ENCODE peak calls at places on chromosomes 11 and 22, in six cellular contexts. E is heart right ventricle, R is small intestine, F is transverse colon, V is HCT116, S is fibroblast of lung. A is an unnamed sample. For H3K4me1, the result is how much of the 10 kb centered on the place peaks cover.

GRCh38 chr11:64094463-64095223 is 58.9 kb downstream of the FLRT1 start:
- DNase-seq in R (no peak), V (peak), S (peak), F (peak), E (no peak), A (peak)

GRCh38 chr22:23376256-23376655 is 195.9 kb downstream of the BCR start:
- DNase-seq in V (peak), F (peak), S (no peak), R (peak), E (no peak), A (no peak)

GRCh38 chr11:46006418-46007070 is 84.1 kb downstream of the LARGE2 start:
- DNase-seq in E (no peak), V (peak), F (no peak), R (peak), S (peak), A (no peak)

GRCh38 chr11:31887180-31887579 is 76.1 kb upstream of the PAX6 start:
- DNase-seq in V (peak), R (no peak), S (no peak), F (no peak), E (no peak), A (no peak)

GRCh38 chr11:23569134-23569533 is 708.9 kb upstream of the CCDC179 start:
- DNase-seq in F (no peak), R (no peak), V (no peak), S (no peak), E (no peak), A (no peak)

GRCh38 chr11:44968510-44968909 is 17.8 kb upstream of the TP53I11 start:
- DNase-seq in S (no peak), E (no peak), R (no peak), F (no peak), V (no peak), A (no peak)

GRCh38 chr11:69638941-69639681 is 1.8 kb upstream of the CCND1 start:
- DNase-seq in F (peak), S (peak), R (peak), V (peak), E (peak), A (peak)

GRCh38 chr22:37843746-37844089 is 416 bp downstream of the ANKRD54 start:
- DNase-seq in R (peak), F (peak), S (no peak), V (no peak), E (peak), A (peak)

GRCh38 chr11:9002920-9003572 is 755 bp downstream of the NRIP3 start:
- DNase-seq in F (no peak), E (no peak), V (no peak), S (no peak), R (no peak), A (no peak)

GRCh38 chr11:87722756-87723599 is 452.3 kb downstream of the RAB38 start:
- DNase-seq in R (peak), V (no peak), F (peak), S (peak), E (no peak), A (no peak)

GRCh38 chr11:35276396-35276795 is 137.4 kb downstream of the CD44 start:
- DNase-seq in F (no peak), R (no peak), E (no peak), V (no peak), S (peak), A (no peak)

GRCh38 chr22:46569055-46569847 is 31.8 kb upstream of the CELSR1 start:
- DNase-seq in E (no peak), S (no peak), F (no peak), R (no peak), V (no peak), A (no peak)

GRCh38 chr11:111352935-111353695 is 26.0 kb downstream of the POU2AF1 start:
- DNase-seq in E (no peak), S (no peak), F (peak), R (no peak), V (no peak), A (peak)

GRCh38 chr22:23061471-23062280 is 8.6 kb upstream of the GNAZ start:
- DNase-seq in V (no peak), F (no peak), S (no peak), E (peak), R (no peak), A (no peak)

GRCh38 chr22:27801616-27802388 is at the start of gene MN1:
- DNase-seq in E (peak), F (peak), V (no peak), S (peak), R (peak), A (peak)

GRCh38 chr11:88231894-88232482 is 56.7 kb upstream of the RAB38 start:
- DNase-seq in S (peak), E (no peak), V (no peak), R (peak), F (no peak), A (no peak)

DNA sequence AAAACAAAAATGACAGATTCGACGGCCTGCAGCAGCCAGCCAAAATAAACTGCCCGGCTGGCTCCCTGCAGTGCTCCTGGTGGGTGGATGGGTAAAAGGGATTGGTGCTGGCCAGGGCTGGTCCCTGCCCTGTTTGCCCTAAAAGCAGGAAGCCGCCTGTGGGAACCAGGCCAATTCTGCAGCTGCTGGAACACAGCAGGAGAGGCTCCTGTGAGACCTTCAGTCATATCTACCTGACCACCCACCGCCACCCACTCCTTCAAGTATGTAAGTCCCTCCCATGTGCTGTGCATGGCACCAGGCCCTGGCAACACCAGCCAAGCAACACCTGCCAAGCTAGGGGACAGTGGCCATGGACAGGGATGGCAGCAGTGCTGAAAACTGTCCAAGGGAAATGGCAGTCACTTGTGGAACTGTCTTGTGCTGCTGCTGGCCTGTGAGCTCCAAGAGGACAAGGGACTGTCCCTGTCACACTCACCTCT is 48.7 kb upstream of the ARFGAP3 start:
- DNase-seq in R (peak), V (no peak), F (peak), S (no peak), E (peak), A (peak)
- H3K4me1 ChIP-seq in R (under half), V (under half), F (under half), S (under half), E (half or more), A (under half)

GRCh38 chr22:25698461-25698860 is 43.5 kb upstream of the MYO18B start:
- DNase-seq in S (no peak), V (no peak), F (no peak), E (no peak), R (no peak), A (no peak)
- H3K4me1 ChIP-seq in S (under half), V (under half), F (under half), E (under half), R (under half), A (under half)

DNA sequence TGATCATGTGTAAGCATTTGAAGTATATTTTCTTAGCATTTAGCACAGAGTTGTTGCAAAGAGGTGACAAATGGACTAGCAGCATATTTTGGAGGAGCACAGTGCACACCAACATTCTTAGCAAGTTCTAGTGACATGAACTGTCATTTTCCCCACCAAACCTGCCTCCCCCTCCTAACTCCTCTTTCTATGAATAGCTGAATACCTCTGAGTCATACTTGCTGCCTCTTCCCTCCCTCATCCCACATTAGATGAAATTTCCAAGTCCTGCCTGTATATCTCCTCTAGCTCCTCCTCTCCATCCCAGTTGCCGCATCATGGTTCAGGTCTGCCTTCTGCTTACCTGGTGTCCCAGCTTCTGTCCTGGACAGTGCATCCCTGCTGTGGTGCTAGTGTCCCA is 7.2 kb downstream of the OSBP2 start:
- DNase-seq in S (peak), V (peak), F (no peak), R (no peak), E (no peak), A (no peak)
- H3K4me1 ChIP-seq in S (under half), V (half or more), F (under half), R (under half), E (under half), A (under half)

GRCh38 chr11:62217191-62217748 is 8.8 kb downstream of the SCGB2A1 start:
- DNase-seq in S (no peak), F (no peak), R (peak), V (no peak), E (no peak), A (no peak)

GRCh38 chr11:62223095-62223494 is 14.6 kb downstream of the SCGB2A1 start:
- DNase-seq in E (no peak), R (no peak), V (no peak), S (peak), F (no peak), A (no peak)

DNA sequence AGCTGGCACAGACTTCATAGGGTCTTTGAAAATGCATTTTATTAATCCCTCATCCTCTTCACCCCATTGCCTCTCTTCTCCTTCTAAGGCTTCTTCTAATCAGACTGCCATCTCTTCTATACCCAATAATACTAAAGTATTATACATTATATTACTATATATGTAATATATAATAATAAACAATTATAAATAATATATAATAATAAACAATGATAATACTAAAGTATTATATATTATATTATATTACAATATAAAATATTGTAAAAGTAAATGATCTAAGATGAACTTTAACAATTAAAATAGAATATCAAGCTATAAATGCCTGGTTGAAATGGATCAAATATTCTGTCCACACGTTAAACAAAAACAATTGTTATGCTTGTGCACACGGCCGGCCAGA is 13.0 kb downstream of the SCGB2A1 start:
- DNase-seq in S (no peak), R (no peak), V (no peak), F (no peak), E (no peak), A (no peak)
- H3K4me1 ChIP-seq in S (under half), R (under half), V (under half), F (under half), E (under half), A (under half)

DNA sequence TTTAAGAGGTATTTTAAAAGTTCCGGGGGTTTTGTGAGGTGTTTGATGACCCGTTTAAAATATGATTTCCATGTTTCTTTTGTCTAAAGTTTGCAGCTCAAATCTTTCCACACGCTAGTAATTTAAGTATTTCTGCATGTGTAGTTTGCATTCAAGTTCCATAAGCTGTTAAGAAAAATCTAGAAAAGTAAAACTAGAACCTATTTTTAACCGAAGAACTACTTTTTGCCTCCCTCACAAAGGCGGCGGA is 193 bp upstream of the MALAT1 start:
- DNase-seq in V (no peak), R (no peak), F (no peak), E (no peak), S (no peak), A (no peak)
- H3K4me1 ChIP-seq in V (half or more), R (under half), F (under half), E (under half), S (under half), A (under half)

GRCh38 chr11:131852757-131853156 is 482.3 kb downstream of the NTM start:
- DNase-seq in R (no peak), F (no peak), E (no peak), V (no peak), S (no peak), A (no peak)

GRCh38 chr11:131855320-131855719 is 484.9 kb downstream of the NTM start:
- DNase-seq in V (no peak), R (no peak), S (peak), E (no peak), F (no peak), A (no peak)

GRCh38 chr11:131851951-131852350 is 481.5 kb downstream of the NTM start:
- DNase-seq in S (no peak), V (no peak), F (no peak), E (no peak), R (no peak), A (no peak)

GRCh38 chr11:131850507-131850906 is 480.1 kb downstream of the NTM start:
- DNase-seq in F (no peak), E (no peak), R (no peak), V (no peak), S (no peak), A (no peak)

GRCh38 chr11:131854391-131854790 is 484.0 kb downstream of the NTM start:
- DNase-seq in R (no peak), V (no peak), S (no peak), F (no peak), E (no peak), A (no peak)
- H3K4me1 ChIP-seq in R (under half), V (under half), S (under half), F (under half), E (under half), A (under half)

GRCh38 chr22:50192056-50192824 is 6.5 kb downstream of the TRABD start:
- DNase-seq in E (no peak), R (no peak), S (no peak), F (no peak), V (no peak), A (peak)

GRCh38 chr22:50191041-50191740 is 5.5 kb downstream of the TRABD start:
- DNase-seq in V (no peak), E (peak), R (peak), S (no peak), F (peak), A (peak)

GRCh38 chr22:50189184-50189848 is 3.6 kb downstream of the TRABD start:
- DNase-seq in R (no peak), S (no peak), E (peak), V (no peak), F (peak), A (peak)

GRCh38 chr22:50189849-50190181 is 4.1 kb downstream of the TRABD start:
- DNase-seq in R (no peak), E (peak), V (no peak), S (no peak), F (peak), A (peak)

DNA sequence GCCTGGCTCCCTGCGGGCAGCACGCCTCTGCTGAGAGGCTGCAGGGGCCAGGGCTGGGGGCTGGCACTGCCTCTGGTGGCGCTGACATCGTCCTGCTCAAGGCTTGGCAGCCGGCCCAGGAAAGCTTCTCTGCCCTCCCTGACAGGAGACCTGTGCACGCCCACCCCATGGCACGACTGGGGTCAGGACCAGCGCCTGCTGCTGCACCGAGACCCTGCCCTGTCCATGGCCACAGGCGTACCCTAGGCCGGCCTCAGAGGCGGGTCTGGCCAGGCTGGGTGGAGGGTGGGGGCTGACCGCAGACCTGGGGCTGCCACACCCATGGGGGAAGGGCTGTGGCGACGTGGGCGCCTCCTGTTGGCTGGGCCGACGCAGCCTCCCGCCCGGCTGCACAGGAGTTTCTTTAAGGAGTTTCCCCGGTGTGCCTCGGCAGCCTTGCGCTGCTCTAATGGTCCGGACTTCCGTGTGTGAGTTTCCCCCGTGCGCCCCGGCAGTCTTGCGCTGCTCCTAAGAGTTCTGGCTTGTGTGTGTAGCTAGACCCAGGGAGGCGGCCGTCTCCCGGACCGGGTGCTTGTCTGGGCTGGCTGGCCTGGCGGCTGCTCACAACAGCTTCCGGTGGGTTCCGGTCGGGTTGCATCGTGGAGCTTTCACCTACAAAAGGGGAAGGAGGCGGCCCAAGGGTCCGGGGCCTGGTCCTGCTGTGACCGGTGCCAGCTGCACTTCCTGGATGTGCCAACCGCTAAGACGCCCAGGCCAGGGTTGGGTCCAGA is 4.7 kb downstream of the TRABD start:
- DNase-seq in R (peak), E (peak), V (peak), S (peak), F (peak), A (peak)
- H3K4me1 ChIP-seq in R (under half), E (under half), V (under half), S (under half), F (under half), A (under half)

GRCh38 chr11:2379471-2380174 is 2.5 kb downstream of the CD81 start:
- DNase-seq in F (no peak), S (no peak), E (peak), V (no peak), R (no peak), A (no peak)
- H3K4me1 ChIP-seq in F (half or more), S (under half), E (half or more), V (half or more), R (under half), A (under half)

DNA sequence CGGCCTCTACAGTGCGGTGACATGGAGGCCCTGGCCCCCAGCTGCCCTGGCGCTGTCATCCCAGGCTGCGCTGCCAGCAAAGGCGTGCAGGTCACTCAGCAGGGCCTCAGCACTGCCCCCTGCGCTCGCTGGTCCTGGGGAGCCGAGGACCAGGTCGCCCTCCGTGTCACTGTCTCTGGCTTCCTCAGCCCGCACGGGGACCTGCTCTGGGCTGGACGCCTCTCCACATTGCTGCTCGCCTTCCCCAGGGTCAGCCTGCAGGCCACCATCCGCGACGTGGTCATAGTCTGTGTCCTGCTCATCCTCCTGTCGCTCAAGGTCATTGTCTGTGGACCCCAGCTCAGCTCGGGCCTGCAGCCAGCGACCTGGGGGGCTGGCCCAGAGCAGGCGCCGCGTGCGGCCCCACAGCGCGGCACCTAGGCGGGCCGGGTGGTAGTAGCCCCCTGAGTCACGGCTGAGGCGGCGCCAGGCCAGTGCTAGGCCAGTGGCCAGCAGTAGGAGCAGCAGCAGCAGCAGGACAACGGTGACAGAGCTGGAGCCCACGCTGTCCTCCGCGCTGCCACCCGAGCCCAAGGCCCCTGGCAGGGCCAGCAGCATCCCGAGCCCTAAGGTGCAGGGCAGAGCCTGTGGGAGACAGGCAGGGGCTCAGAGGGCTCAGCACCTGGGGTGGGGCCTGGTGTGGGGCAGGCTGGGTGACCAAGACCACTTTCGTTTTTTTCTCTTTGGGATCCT is 1.6 kb downstream of the PTPRCAP start:
- DNase-seq in E (no peak), S (no peak), R (no peak), F (no peak), V (no peak), A (no peak)
- H3K4me1 ChIP-seq in E (under half), S (under half), R (under half), F (under half), V (under half), A (under half)